ENCODE peak calls at places on chromosomes 4 and X, in six cellular contexts. One of them, this sample, is unnamed.

GRCh38 chr4:36244257-36245084 is at the start of gene ARAP2:
- DNase-seq in neural progenitor cell: peak
- DNase-seq in CD4-positive, alpha-beta T cell: peak
- DNase-seq in GM12865: peak
- DNase-seq in RWPE1: peak
- DNase-seq in lower leg skin: peak
- DNase-seq in this sample: peak

GRCh38 chr4:96356591-96357360 is 516.9 kb downstream of the PDHA2 start:
- DNase-seq in neural progenitor cell: no peak
- DNase-seq in CD4-positive, alpha-beta T cell: no peak
- DNase-seq in GM12865: no peak
- DNase-seq in RWPE1: no peak
- DNase-seq in lower leg skin: no peak
- DNase-seq in this sample: no peak

GRCh38 chr4:144667500-144667899 is 21.5 kb downstream of the HHIP start:
- DNase-seq in neural progenitor cell: no peak
- DNase-seq in CD4-positive, alpha-beta T cell: no peak
- DNase-seq in GM12865: no peak
- DNase-seq in RWPE1: no peak
- DNase-seq in lower leg skin: no peak
- DNase-seq in this sample: no peak

GRCh38 chr4:113069212-113069892 is 19.9 kb downstream of the ANK2 start:
- DNase-seq in neural progenitor cell: no peak
- DNase-seq in CD4-positive, alpha-beta T cell: no peak
- DNase-seq in GM12865: no peak
- DNase-seq in RWPE1: no peak
- DNase-seq in lower leg skin: no peak
- DNase-seq in this sample: no peak

GRCh38 chr4:162163892-162164759 is at the start of gene FSTL5:
- DNase-seq in neural progenitor cell: peak
- DNase-seq in CD4-positive, alpha-beta T cell: peak
- DNase-seq in GM12865: peak
- DNase-seq in RWPE1: peak
- DNase-seq in lower leg skin: peak
- DNase-seq in this sample: peak

GRCh38 chrX:96314974-96315373 is 369.7 kb upstream of the DIAPH2 start:
- DNase-seq in neural progenitor cell: no peak
- DNase-seq in CD4-positive, alpha-beta T cell: no peak
- DNase-seq in GM12865: no peak
- DNase-seq in RWPE1: peak
- DNase-seq in lower leg skin: no peak
- DNase-seq in this sample: no peak

GRCh38 chr4:10732235-10732975 is 47.8 kb upstream of the CLNK start:
- DNase-seq in neural progenitor cell: no peak
- DNase-seq in CD4-positive, alpha-beta T cell: no peak
- DNase-seq in GM12865: peak
- DNase-seq in RWPE1: no peak
- DNase-seq in lower leg skin: no peak
- DNase-seq in this sample: peak

GRCh38 chr4:101274888-101275752 is 72.2 kb downstream of the PPP3CA start:
- DNase-seq in neural progenitor cell: no peak
- DNase-seq in CD4-positive, alpha-beta T cell: no peak
- DNase-seq in GM12865: no peak
- DNase-seq in RWPE1: no peak
- DNase-seq in lower leg skin: no peak
- DNase-seq in this sample: no peak

GRCh38 chr4:186885289-186885688 is 161.6 kb upstream of the FAT1 start:
- DNase-seq in neural progenitor cell: peak
- DNase-seq in CD4-positive, alpha-beta T cell: no peak
- DNase-seq in GM12865: no peak
- DNase-seq in RWPE1: no peak
- DNase-seq in lower leg skin: no peak
- DNase-seq in this sample: no peak

GRCh38 chrX:149004936-149005335 is 500.2 kb downstream of the IDS start:
- DNase-seq in neural progenitor cell: peak
- DNase-seq in CD4-positive, alpha-beta T cell: no peak
- DNase-seq in GM12865: peak
- DNase-seq in RWPE1: no peak
- DNase-seq in lower leg skin: no peak
- DNase-seq in this sample: no peak

GRCh38 chr4:30182786-30183185 is 537.4 kb upstream of the PCDH7 start:
- DNase-seq in neural progenitor cell: no peak
- DNase-seq in CD4-positive, alpha-beta T cell: no peak
- DNase-seq in GM12865: no peak
- DNase-seq in RWPE1: no peak
- DNase-seq in lower leg skin: no peak
- DNase-seq in this sample: no peak

GRCh38 chrX:1545776-1546408 is 8.9 kb upstream of the P2RY8 start:
- DNase-seq in neural progenitor cell: no peak
- DNase-seq in CD4-positive, alpha-beta T cell: no peak
- DNase-seq in GM12865: no peak
- DNase-seq in RWPE1: no peak
- DNase-seq in lower leg skin: peak
- DNase-seq in this sample: no peak

GRCh38 chr4:23717528-23718248 is 172.2 kb downstream of the PPARGC1A start:
- DNase-seq in neural progenitor cell: no peak
- DNase-seq in CD4-positive, alpha-beta T cell: no peak
- DNase-seq in GM12865: peak
- DNase-seq in RWPE1: peak
- DNase-seq in lower leg skin: no peak
- DNase-seq in this sample: peak

GRCh38 chr4:8735236-8736082 is 136.2 kb downstream of the HMX1 start:
- DNase-seq in neural progenitor cell: no peak
- DNase-seq in CD4-positive, alpha-beta T cell: no peak
- DNase-seq in GM12865: no peak
- DNase-seq in RWPE1: no peak
- DNase-seq in lower leg skin: peak
- DNase-seq in this sample: no peak

GRCh38 chrX:42615161-42615563 is 162.8 kb downstream of the PPP1R2C start:
- DNase-seq in neural progenitor cell: peak
- DNase-seq in CD4-positive, alpha-beta T cell: no peak
- DNase-seq in GM12865: peak
- DNase-seq in RWPE1: no peak
- DNase-seq in lower leg skin: no peak
- DNase-seq in this sample: peak

GRCh38 chr4:146450524-146450923 is 71.2 kb downstream of the SLC10A7 start:
- DNase-seq in neural progenitor cell: no peak
- DNase-seq in CD4-positive, alpha-beta T cell: no peak
- DNase-seq in GM12865: peak
- DNase-seq in RWPE1: no peak
- DNase-seq in lower leg skin: no peak
- DNase-seq in this sample: peak

GRCh38 chrX:107025538-107025937 is 25.5 kb upstream of the MORC4 start:
- DNase-seq in neural progenitor cell: peak
- DNase-seq in CD4-positive, alpha-beta T cell: no peak
- DNase-seq in GM12865: peak
- DNase-seq in RWPE1: peak
- DNase-seq in lower leg skin: no peak
- DNase-seq in this sample: no peak

GRCh38 chrX:7145454-7145853 is 2.1 kb upstream of the STS start:
- DNase-seq in neural progenitor cell: no peak
- DNase-seq in CD4-positive, alpha-beta T cell: no peak
- DNase-seq in GM12865: no peak
- DNase-seq in RWPE1: no peak
- DNase-seq in lower leg skin: no peak
- DNase-seq in this sample: no peak

GRCh38 chr4:139188648-139189416 is 11.8 kb upstream of the ELF2 start:
- DNase-seq in neural progenitor cell: no peak
- DNase-seq in CD4-positive, alpha-beta T cell: no peak
- DNase-seq in GM12865: no peak
- DNase-seq in RWPE1: no peak
- DNase-seq in lower leg skin: peak
- DNase-seq in this sample: no peak

GRCh38 chr4:26360864-26361263 is 40.0 kb downstream of the RBPJ start:
- DNase-seq in neural progenitor cell: peak
- DNase-seq in CD4-positive, alpha-beta T cell: no peak
- DNase-seq in GM12865: no peak
- DNase-seq in RWPE1: no peak
- DNase-seq in lower leg skin: no peak
- DNase-seq in this sample: no peak

GRCh38 chr4:67885727-67886126 is 1.9 kb upstream of the TMPRSS11D start:
- DNase-seq in neural progenitor cell: no peak
- DNase-seq in CD4-positive, alpha-beta T cell: no peak
- DNase-seq in GM12865: no peak
- DNase-seq in RWPE1: peak
- DNase-seq in lower leg skin: no peak
- DNase-seq in this sample: no peak

GRCh38 chr4:8688041-8688907 is 95.7 kb downstream of the CPZ start:
- DNase-seq in neural progenitor cell: peak
- DNase-seq in CD4-positive, alpha-beta T cell: no peak
- DNase-seq in GM12865: no peak
- DNase-seq in RWPE1: peak
- DNase-seq in lower leg skin: no peak
- DNase-seq in this sample: peak

GRCh38 chrX:17005712-17006372 is 59.4 kb downstream of the REPS2 start:
- DNase-seq in neural progenitor cell: no peak
- DNase-seq in CD4-positive, alpha-beta T cell: no peak
- DNase-seq in GM12865: no peak
- DNase-seq in RWPE1: no peak
- DNase-seq in lower leg skin: no peak
- DNase-seq in this sample: no peak

GRCh38 chrX:108209006-108209554 is 117.5 kb downstream of the ATG4A start:
- DNase-seq in neural progenitor cell: peak
- DNase-seq in CD4-positive, alpha-beta T cell: no peak
- DNase-seq in GM12865: no peak
- DNase-seq in RWPE1: no peak
- DNase-seq in lower leg skin: no peak
- DNase-seq in this sample: no peak

GRCh38 chrX:12452268-12452667 is 314.0 kb downstream of the FRMPD4 start:
- DNase-seq in neural progenitor cell: no peak
- DNase-seq in CD4-positive, alpha-beta T cell: no peak
- DNase-seq in GM12865: no peak
- DNase-seq in RWPE1: no peak
- DNase-seq in lower leg skin: no peak
- DNase-seq in this sample: no peak

GRCh38 chrX:12443534-12444098 is 305.3 kb downstream of the FRMPD4 start:
- DNase-seq in neural progenitor cell: no peak
- DNase-seq in CD4-positive, alpha-beta T cell: no peak
- DNase-seq in GM12865: peak
- DNase-seq in RWPE1: no peak
- DNase-seq in lower leg skin: no peak
- DNase-seq in this sample: no peak

GRCh38 chrX:12446342-12447075 is 308.2 kb downstream of the FRMPD4 start:
- DNase-seq in neural progenitor cell: no peak
- DNase-seq in CD4-positive, alpha-beta T cell: no peak
- DNase-seq in GM12865: no peak
- DNase-seq in RWPE1: peak
- DNase-seq in lower leg skin: no peak
- DNase-seq in this sample: no peak

DNA sequence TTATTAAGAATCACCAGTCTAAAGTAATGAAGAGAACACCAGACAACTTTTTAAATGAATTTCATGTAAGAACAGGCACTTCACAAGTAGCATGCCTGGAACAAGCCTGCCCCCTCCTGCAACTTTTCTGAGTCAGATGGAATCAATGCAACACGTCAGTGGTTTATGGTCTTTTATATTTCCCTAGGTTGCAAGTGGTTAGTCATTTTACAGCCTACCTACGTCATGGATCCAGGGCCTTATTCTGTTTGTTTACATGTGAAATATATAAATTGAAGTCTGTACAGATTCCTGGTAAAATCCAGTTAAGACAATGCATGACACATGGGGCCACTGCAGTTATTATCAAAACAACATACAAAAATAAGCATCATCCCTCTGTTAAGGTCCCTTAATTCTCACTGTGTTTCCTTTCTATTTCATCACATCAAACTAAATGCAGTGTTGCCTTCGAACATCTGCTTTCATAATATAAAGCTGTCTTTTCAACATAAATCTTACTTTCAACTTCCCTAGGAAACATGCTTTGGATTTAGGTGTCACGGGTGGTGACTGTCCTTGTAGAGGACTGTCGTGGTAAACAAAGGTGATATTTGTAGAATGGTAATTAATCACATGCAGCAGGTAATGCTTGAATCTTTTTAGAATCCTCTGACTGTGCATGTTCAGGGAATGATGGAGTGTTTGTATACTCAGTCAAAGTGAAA is 309.3 kb downstream of the FRMPD4 start:
- DNase-seq in neural progenitor cell: no peak
- DNase-seq in CD4-positive, alpha-beta T cell: no peak
- DNase-seq in GM12865: no peak
- DNase-seq in RWPE1: peak
- DNase-seq in lower leg skin: no peak
- DNase-seq in this sample: no peak
- TF ChIP-seq CTCF in neural progenitor cell: no peak
- TF ChIP-seq CTCF in CD4-positive, alpha-beta T cell: no peak
- TF ChIP-seq CTCF in GM12865: no peak
- TF ChIP-seq CTCF in RWPE1: no peak
- TF ChIP-seq CTCF in lower leg skin: no peak
- TF ChIP-seq CTCF in this sample: no peak

GRCh38 chr4:104064650-104065577 is 345.1 kb upstream of the TACR3 start:
- DNase-seq in neural progenitor cell: peak
- DNase-seq in CD4-positive, alpha-beta T cell: no peak
- DNase-seq in GM12865: peak
- DNase-seq in RWPE1: peak
- DNase-seq in lower leg skin: no peak
- DNase-seq in this sample: peak
- TF ChIP-seq CTCF in neural progenitor cell: peak
- TF ChIP-seq CTCF in CD4-positive, alpha-beta T cell: no peak
- TF ChIP-seq CTCF in GM12865: peak
- TF ChIP-seq CTCF in RWPE1: peak
- TF ChIP-seq CTCF in lower leg skin: no peak
- TF ChIP-seq CTCF in this sample: no peak

GRCh38 chr4:151530783-151531182 is 121.8 kb downstream of the FHIP1A start:
- DNase-seq in neural progenitor cell: no peak
- DNase-seq in CD4-positive, alpha-beta T cell: no peak
- DNase-seq in GM12865: no peak
- DNase-seq in RWPE1: no peak
- DNase-seq in lower leg skin: no peak
- DNase-seq in this sample: no peak
- TF ChIP-seq CTCF in neural progenitor cell: peak
- TF ChIP-seq CTCF in CD4-positive, alpha-beta T cell: no peak
- TF ChIP-seq CTCF in GM12865: no peak
- TF ChIP-seq CTCF in RWPE1: no peak
- TF ChIP-seq CTCF in lower leg skin: no peak
- TF ChIP-seq CTCF in this sample: no peak

DNA sequence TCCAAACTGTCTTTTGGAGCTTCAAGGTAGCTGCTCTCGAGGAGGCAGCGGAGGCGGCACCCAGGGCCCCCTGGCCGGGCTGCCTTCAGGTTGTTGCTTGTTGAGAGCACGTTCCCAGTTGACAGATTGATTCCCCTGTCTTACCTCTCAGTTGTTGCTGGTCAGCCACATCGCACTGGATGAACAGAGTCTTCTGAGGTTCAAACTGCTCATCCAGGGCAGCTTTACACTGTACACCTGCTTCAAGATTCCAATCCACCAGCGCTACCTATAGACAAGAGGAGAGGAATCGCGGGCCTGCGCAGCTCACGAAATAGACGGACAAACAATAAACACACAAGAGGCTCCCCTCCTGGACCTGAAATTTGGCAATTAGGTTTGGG is 497 bp downstream of the HPGD start:
- DNase-seq in neural progenitor cell: peak
- DNase-seq in CD4-positive, alpha-beta T cell: no peak
- DNase-seq in GM12865: no peak
- DNase-seq in RWPE1: no peak
- DNase-seq in lower leg skin: no peak
- DNase-seq in this sample: peak
- TF ChIP-seq CTCF in neural progenitor cell: no peak
- TF ChIP-seq CTCF in CD4-positive, alpha-beta T cell: no peak
- TF ChIP-seq CTCF in GM12865: no peak
- TF ChIP-seq CTCF in RWPE1: peak
- TF ChIP-seq CTCF in lower leg skin: no peak
- TF ChIP-seq CTCF in this sample: no peak

This sample was measured in activated CD8-positive, alpha-beta T cell treated with anti-CD3 and anti-CD28 coated beads for 36 hours.